ENCODE peak calls at places on chromosomes 3 and 15, in four cellular contexts. One of them, this sample, is unnamed.

GRCh38 chr3:179743913-179744312 is 91.1 kb downstream of the USP13 start:
- DNase-seq in K562: no peak
- DNase-seq in HL-60: peak; percentile 37
- DNase-seq in GM12878: no peak
- DNase-seq in this sample: no peak

GRCh38 chr3:150349314-150350097 is 58.6 kb upstream of the TSC22D2 start:
- DNase-seq in K562: no peak
- DNase-seq in HL-60: no peak
- DNase-seq in GM12878: no peak
- DNase-seq in this sample: no peak

GRCh38 chr3:31890007-31890406 is 91.1 kb downstream of the OSBPL10 start:
- DNase-seq in K562: no peak
- DNase-seq in HL-60: no peak
- DNase-seq in GM12878: no peak
- DNase-seq in this sample: no peak

GRCh38 chr3:9168230-9168629 is 81.2 kb downstream of the SRGAP3 start:
- DNase-seq in K562: no peak
- DNase-seq in HL-60: no peak
- DNase-seq in GM12878: peak; percentile 84
- DNase-seq in this sample: peak; percentile 68

GRCh38 chr3:41117398-41117870 is 81.9 kb upstream of the CTNNB1 start:
- DNase-seq in K562: peak; percentile 95
- DNase-seq in HL-60: peak; percentile 99
- DNase-seq in GM12878: peak; percentile 66
- DNase-seq in this sample: peak; percentile 27

GRCh38 chr3:4493931-4494806 is 1.0 kb downstream of the ITPR1 start:
- DNase-seq in K562: peak; percentile 47
- DNase-seq in HL-60: no peak
- DNase-seq in GM12878: no peak
- DNase-seq in this sample: no peak

GRCh38 chr15:31299588-31300207 is 26.9 kb upstream of the KLF13 start:
- DNase-seq in K562: no peak
- DNase-seq in HL-60: no peak
- DNase-seq in GM12878: no peak
- DNase-seq in this sample: no peak

GRCh38 chr3:3772920-3773319 is 26.3 kb upstream of the LRRN1 start:
- DNase-seq in K562: no peak
- DNase-seq in HL-60: no peak
- DNase-seq in GM12878: no peak
- DNase-seq in this sample: no peak

GRCh38 chr15:75659928-75660645 is 12.4 kb downstream of the SNX33 start:
- DNase-seq in K562: no peak
- DNase-seq in HL-60: no peak
- DNase-seq in GM12878: no peak
- DNase-seq in this sample: no peak

GRCh38 chr15:56837281-56837680 is 81.2 kb upstream of the TCF12 start:
- DNase-seq in K562: no peak
- DNase-seq in HL-60: no peak
- DNase-seq in GM12878: no peak
- DNase-seq in this sample: no peak

GRCh38 chr15:48899793-48900192 is 21.9 kb downstream of the EID1 start:
- DNase-seq in K562: no peak
- DNase-seq in HL-60: no peak
- DNase-seq in GM12878: no peak
- DNase-seq in this sample: no peak

GRCh38 chr3:62939707-62940106 is 64.5 kb upstream of the CADPS start:
- DNase-seq in K562: no peak
- DNase-seq in HL-60: no peak
- DNase-seq in GM12878: no peak
- DNase-seq in this sample: no peak

GRCh38 chr15:96285306-96285705 is 45.2 kb upstream of the NR2F2 start:
- DNase-seq in K562: peak; percentile 59
- DNase-seq in HL-60: no peak
- DNase-seq in GM12878: no peak
- DNase-seq in this sample: no peak

GRCh38 chr3:112582242-112582874 is 20.5 kb downstream of the SLC35A5 start:
- DNase-seq in K562: peak; percentile 49
- DNase-seq in HL-60: peak; percentile 28
- DNase-seq in GM12878: no peak
- DNase-seq in this sample: no peak

GRCh38 chr15:27623560-27624305 is 475.4 kb downstream of the OCA2 start:
- DNase-seq in K562: no peak
- DNase-seq in HL-60: no peak
- DNase-seq in GM12878: no peak
- DNase-seq in this sample: no peak

GRCh38 chr15:34366271-34367043 is 539 bp downstream of the LPCAT4 start:
- DNase-seq in K562: peak; percentile 84
- DNase-seq in HL-60: peak; percentile 58
- DNase-seq in GM12878: no peak
- DNase-seq in this sample: no peak

GRCh38 chr3:183210862-183211341 is 42.2 kb upstream of the B3GNT5 start:
- DNase-seq in K562: no peak
- DNase-seq in HL-60: peak; percentile 72
- DNase-seq in GM12878: no peak
- DNase-seq in this sample: no peak

GRCh38 chr3:38823722-38824121 is 7.7 kb upstream of the SCN10A start:
- DNase-seq in K562: no peak
- DNase-seq in HL-60: no peak
- DNase-seq in GM12878: no peak
- DNase-seq in this sample: no peak

GRCh38 chr3:197322149-197322548 is 23.7 kb upstream of the DLG1 start:
- DNase-seq in K562: no peak
- DNase-seq in HL-60: no peak
- DNase-seq in GM12878: no peak
- DNase-seq in this sample: no peak

GRCh38 chr3:172156309-172156998 is 117.1 kb downstream of the FNDC3B start:
- DNase-seq in K562: no peak
- DNase-seq in HL-60: no peak
- DNase-seq in GM12878: no peak
- DNase-seq in this sample: no peak

GRCh38 chr3:150945226-150945625 is 27.3 kb downstream of the CLRN1 start:
- DNase-seq in K562: no peak
- DNase-seq in HL-60: no peak
- DNase-seq in GM12878: no peak
- DNase-seq in this sample: no peak

GRCh38 chr3:60707452-60708020 is 543.7 kb downstream of the FHIT start:
- DNase-seq in K562: no peak
- DNase-seq in HL-60: no peak
- DNase-seq in GM12878: no peak
- DNase-seq in this sample: no peak

GRCh38 chr3:60703008-60703407 is 548.2 kb downstream of the FHIT start:
- DNase-seq in K562: no peak
- DNase-seq in HL-60: no peak
- DNase-seq in GM12878: no peak
- DNase-seq in this sample: no peak

GRCh38 chr3:60703956-60704736 is 547.1 kb downstream of the FHIT start:
- DNase-seq in K562: no peak
- DNase-seq in HL-60: no peak
- DNase-seq in GM12878: no peak
- DNase-seq in this sample: no peak

GRCh38 chr3:60708191-60708975 is 542.9 kb downstream of the FHIT start:
- DNase-seq in K562: no peak
- DNase-seq in HL-60: no peak
- DNase-seq in GM12878: no peak
- DNase-seq in this sample: no peak
- TF ChIP-seq SPI1 in K562: no peak
- TF ChIP-seq SPI1 in HL-60: no peak
- TF ChIP-seq SPI1 in GM12878: no peak
- TF ChIP-seq SPI1 in this sample: no peak

GRCh38 chr3:131193671-131194291 is 167.1 kb downstream of the NEK11 start:
- DNase-seq in K562: no peak
- DNase-seq in HL-60: no peak
- DNase-seq in GM12878: no peak
- DNase-seq in this sample: no peak
- TF ChIP-seq SPI1 in K562: no peak
- TF ChIP-seq SPI1 in HL-60: no peak
- TF ChIP-seq SPI1 in GM12878: no peak
- TF ChIP-seq SPI1 in this sample: no peak

DNA sequence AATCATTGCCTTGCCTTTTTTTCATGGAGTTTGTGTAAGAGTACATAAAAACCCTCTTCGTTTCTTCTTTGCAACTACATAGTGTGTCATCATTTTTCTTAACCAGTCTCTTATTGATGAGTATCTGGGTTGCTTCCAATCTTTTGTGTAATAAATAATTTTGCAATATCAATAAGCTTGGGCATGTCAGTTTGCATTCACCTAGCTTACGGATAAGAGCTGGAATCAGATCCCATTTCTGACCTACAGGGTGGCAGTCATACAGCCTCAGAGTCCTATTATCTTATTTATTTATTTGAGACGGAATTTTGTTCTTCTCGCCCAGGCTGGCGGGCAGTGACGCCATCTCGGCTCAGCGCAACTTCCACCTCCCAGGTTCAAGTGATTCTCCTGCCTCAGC is 18.3 kb downstream of the ANP32A start:
- DNase-seq in K562: no peak
- DNase-seq in HL-60: no peak
- DNase-seq in GM12878: no peak
- DNase-seq in this sample: no peak
- TF ChIP-seq SPI1 in K562: no peak
- TF ChIP-seq SPI1 in HL-60: no peak
- TF ChIP-seq SPI1 in GM12878: no peak
- TF ChIP-seq SPI1 in this sample: no peak

GRCh38 chr3:160919942-160920341 is 163.9 kb downstream of the PPM1L start:
- DNase-seq in K562: no peak
- DNase-seq in HL-60: no peak
- DNase-seq in GM12878: no peak
- DNase-seq in this sample: no peak

GRCh38 chr3:160924776-160925175 is 168.7 kb downstream of the PPM1L start:
- DNase-seq in K562: no peak
- DNase-seq in HL-60: no peak
- DNase-seq in GM12878: no peak
- DNase-seq in this sample: no peak

DNA sequence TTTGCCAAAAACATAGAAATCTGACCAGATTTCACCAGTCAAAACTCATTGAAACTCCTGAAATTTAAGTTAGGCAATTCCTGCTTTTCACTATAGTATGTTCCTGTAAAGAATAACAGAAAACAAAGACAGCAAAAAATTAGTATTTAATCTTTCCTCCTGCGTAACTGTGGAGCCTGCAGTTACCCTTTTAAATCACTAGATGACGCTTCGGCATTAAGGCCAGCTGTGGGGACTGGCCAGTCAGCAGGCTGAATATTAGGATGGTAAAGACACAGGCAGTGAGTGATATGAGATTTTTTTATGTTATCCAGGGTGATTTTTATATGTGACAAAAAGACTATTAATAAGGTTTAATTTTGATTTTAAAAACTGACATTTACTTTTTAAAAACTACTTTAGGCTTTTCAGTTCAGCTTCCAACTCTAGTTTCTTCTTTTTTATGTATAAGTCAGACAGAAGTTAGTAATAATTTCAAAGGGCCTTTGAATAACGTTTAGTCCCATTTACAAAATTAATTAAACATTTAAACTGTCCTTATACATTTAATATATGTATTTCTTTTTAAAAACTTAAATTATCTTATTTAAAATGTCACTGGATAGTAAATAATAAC is 165.1 kb downstream of the PPM1L start:
- DNase-seq in K562: peak; percentile 54
- DNase-seq in HL-60: no peak
- DNase-seq in GM12878: no peak
- DNase-seq in this sample: peak; percentile 7
- TF ChIP-seq SPI1 in K562: no peak
- TF ChIP-seq SPI1 in HL-60: no peak
- TF ChIP-seq SPI1 in GM12878: no peak
- TF ChIP-seq SPI1 in this sample: no peak

GRCh38 chr3:130662407-130663028 is 84.1 kb downstream of the PIK3R4 start:
- DNase-seq in K562: no peak
- DNase-seq in HL-60: no peak
- DNase-seq in GM12878: no peak
- DNase-seq in this sample: no peak

GRCh38 chr3:130661116-130661515 is 85.5 kb downstream of the PIK3R4 start:
- DNase-seq in K562: no peak
- DNase-seq in HL-60: no peak
- DNase-seq in GM12878: no peak
- DNase-seq in this sample: no peak

GRCh38 chr3:130656627-130657026 is 90.0 kb downstream of the PIK3R4 start:
- DNase-seq in K562: no peak
- DNase-seq in HL-60: no peak
- DNase-seq in GM12878: no peak
- DNase-seq in this sample: no peak

DNA sequence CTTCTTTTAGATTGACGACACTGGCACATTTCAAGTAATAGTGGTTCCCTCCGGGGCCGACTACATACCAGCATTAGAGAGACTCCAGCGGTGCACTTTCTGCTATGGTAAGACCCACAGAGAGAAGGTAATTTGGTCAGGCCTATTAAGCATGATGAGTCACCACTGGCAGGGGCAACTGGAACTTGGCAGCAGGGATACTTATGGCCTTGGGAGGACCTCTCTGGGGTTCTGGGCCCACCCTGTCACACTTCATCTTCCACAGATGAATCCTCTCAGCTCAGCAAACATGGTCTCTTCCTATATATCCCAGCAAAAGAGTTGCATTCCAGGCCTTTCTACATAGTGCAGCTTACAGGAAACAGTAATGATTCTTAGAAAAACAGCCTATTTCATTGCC is 88.0 kb downstream of the PIK3R4 start:
- DNase-seq in K562: no peak
- DNase-seq in HL-60: no peak
- DNase-seq in GM12878: no peak
- DNase-seq in this sample: no peak
- TF ChIP-seq SPI1 in K562: no peak
- TF ChIP-seq SPI1 in HL-60: no peak
- TF ChIP-seq SPI1 in GM12878: no peak
- TF ChIP-seq SPI1 in this sample: no peak

DNA sequence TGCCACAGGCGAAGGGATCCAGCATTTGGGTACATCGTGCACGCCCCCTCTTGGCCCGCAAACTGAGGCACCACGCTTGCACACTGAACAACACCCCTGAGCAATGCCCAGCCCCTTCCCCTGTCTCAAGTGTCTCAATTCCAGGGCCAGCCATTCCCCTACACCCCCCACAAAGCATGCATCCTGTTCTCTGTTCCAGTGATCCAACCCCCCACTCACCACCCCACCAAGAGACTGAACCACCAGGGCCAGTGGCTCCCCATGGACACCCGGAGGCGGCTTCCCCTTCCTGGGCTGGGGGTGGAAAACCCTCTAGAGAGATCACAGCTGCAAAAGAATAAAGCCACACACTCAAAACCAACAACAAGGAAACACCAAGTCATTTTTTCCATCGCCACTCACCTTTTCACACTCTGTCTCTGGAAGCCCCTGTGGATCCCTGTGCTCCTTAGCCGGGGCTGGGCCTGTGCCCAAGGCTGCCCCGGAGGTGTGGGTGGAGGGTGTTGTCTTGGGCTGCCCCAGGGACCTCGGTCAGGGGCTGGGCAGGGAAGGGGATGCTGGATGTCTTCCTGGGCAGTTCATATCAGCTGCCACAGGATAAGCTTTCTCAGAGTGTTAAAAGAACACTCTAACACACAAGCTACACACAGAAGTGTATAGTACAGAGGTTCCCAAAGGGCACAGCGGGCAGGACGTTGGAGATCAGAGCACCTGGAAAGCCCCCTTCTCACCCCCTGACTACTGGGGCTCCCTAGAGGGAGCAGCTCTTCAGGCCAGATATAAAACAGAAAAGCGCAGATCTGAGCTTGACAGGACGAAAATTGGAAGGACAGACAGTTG is 92.5 kb downstream of the CHSY1 start:
- DNase-seq in K562: no peak
- DNase-seq in HL-60: no peak
- DNase-seq in GM12878: no peak
- DNase-seq in this sample: no peak
- TF ChIP-seq SPI1 in K562: no peak
- TF ChIP-seq SPI1 in HL-60: no peak
- TF ChIP-seq SPI1 in GM12878: no peak
- TF ChIP-seq SPI1 in this sample: no peak